ENCODE peak calls at places on chromosomes 4 and X, in seven cellular contexts. E, Z, V, A, O, W and X are unnamed samples. For H3K4me1 and H3K27me3, the result is how much of the 10 kb centered on the place peaks cover.

GRCh38 chr4:77600521-77601451 is 4.8 kb upstream of the CXCL13 start:
- DNase-seq in W (no peak), E (no peak), A (peak), O (peak), V (peak), Z (no peak), X (peak)

GRCh38 chrX:150731795-150732194 is 38.6 kb downstream of the MTMR1 start:
- DNase-seq in O (no peak), Z (no peak), E (no peak), A (no peak), W (no peak), V (no peak), X (no peak)

GRCh38 chrX:85326234-85327059 is 53.0 kb downstream of the POF1B start:
- DNase-seq in O (no peak), Z (no peak), V (no peak), A (no peak), W (peak), E (no peak), X (no peak)

GRCh38 chr4:949656-950055 is 17.4 kb downstream of the TMEM175 start:
- DNase-seq in V (no peak), O (no peak), W (no peak), A (no peak), Z (no peak), E (no peak), X (no peak)

GRCh38 chr4:27217261-27217769 is 356.7 kb downstream of the STIM2 start:
- DNase-seq in E (no peak), A (no peak), V (no peak), O (no peak), W (no peak), Z (no peak), X (no peak)

GRCh38 chrX:10926404-10926803 is 184.7 kb upstream of the HCCS start:
- DNase-seq in W (no peak), V (no peak), O (no peak), E (no peak), A (no peak), Z (no peak), X (no peak)

GRCh38 chrX:47191806-47192401 is 1.7 kb upstream of the UBA1 start:
- DNase-seq in V (no peak), E (no peak), A (no peak), O (peak), W (no peak), Z (no peak), X (no peak)

GRCh38 chr4:83629945-83630684 is 94.2 kb downstream of the GPAT3 start:
- DNase-seq in A (no peak), V (peak), E (no peak), W (peak), O (no peak), Z (peak), X (no peak)

GRCh38 chrX:132171881-132172280 is 44.1 kb upstream of the FRMD7 start:
- DNase-seq in O (no peak), V (no peak), W (no peak), E (no peak), A (no peak), Z (no peak), X (no peak)

GRCh38 chr4:143185253-143186107 is 763 bp downstream of the USP38 start:
- DNase-seq in V (peak), O (peak), A (no peak), Z (peak), E (no peak), W (peak), X (no peak)

GRCh38 chr4:8771666-8772065 is 100.0 kb downstream of the HMX1 start:
- DNase-seq in O (no peak), E (no peak), V (no peak), W (peak), Z (peak), A (no peak), X (no peak)

GRCh38 chr4:76090241-76090691 is 15.8 kb downstream of the ART3 start:
- DNase-seq in Z (peak), O (peak), E (no peak), A (no peak), V (peak), W (no peak), X (peak)

GRCh38 chr4:156378053-156378665 is 424.5 kb upstream of the CTSO start:
- DNase-seq in Z (no peak), E (no peak), W (no peak), V (no peak), A (peak), O (peak), X (no peak)

GRCh38 chrX:42093756-42094155 is 170.4 kb upstream of the CASK start:
- DNase-seq in W (no peak), A (no peak), O (no peak), V (no peak), Z (no peak), E (no peak), X (no peak)

GRCh38 chrX:40172169-40172979 is 74.6 kb upstream of the BCOR start:
- DNase-seq in W (peak), Z (no peak), E (no peak), A (no peak), V (peak), O (peak), X (no peak)

GRCh38 chr4:86358176-86358701 is 1.6 kb downstream of the MAPK10 start:
- DNase-seq in O (peak), E (no peak), Z (no peak), A (no peak), W (no peak), V (no peak), X (no peak)

GRCh38 chr4:142449771-142450373 is 396.2 kb downstream of the INPP4B start:
- DNase-seq in E (no peak), O (no peak), A (no peak), V (no peak), W (no peak), Z (no peak), X (no peak)

GRCh38 chrX:41921492-41922124 is 1.7 kb downstream of the CASK start:
- DNase-seq in E (no peak), V (no peak), Z (no peak), A (no peak), O (peak), W (no peak), X (no peak)

GRCh38 chr4:77820836-77821561 is 1.8 kb upstream of the CNOT6L start:
- DNase-seq in W (no peak), E (no peak), Z (no peak), O (no peak), A (no peak), V (no peak), X (peak)

GRCh38 chrX:19824603-19825002 is 62.8 kb downstream of the SH3KBP1 start:
- DNase-seq in A (no peak), V (no peak), E (no peak), O (no peak), Z (no peak), W (no peak), X (no peak)

GRCh38 chr4:31068257-31069075 is 348.3 kb downstream of the PCDH7 start:
- DNase-seq in V (no peak), A (no peak), O (no peak), E (no peak), Z (no peak), W (no peak), X (no peak)

GRCh38 chrX:111411591-111412371 is at the start of gene DCX:
- DNase-seq in W (no peak), O (peak), E (no peak), Z (no peak), A (peak), V (no peak), X (no peak)

GRCh38 chr4:170007113-170007512 is 19.1 kb downstream of the MFAP3L start:
- DNase-seq in Z (no peak), V (peak), E (no peak), W (no peak), A (no peak), O (no peak), X (no peak)

GRCh38 chrX:147476008-147476407 is 435.7 kb upstream of the FMR1 start:
- DNase-seq in A (peak), Z (no peak), W (no peak), V (no peak), E (no peak), O (peak), X (no peak)

GRCh38 chrX:23756165-23756564 is 13.1 kb upstream of the ACOT9 start:
- DNase-seq in Z (peak), O (peak), A (peak), W (peak), V (peak), E (peak), X (peak)

GRCh38 chr4:110184124-110184790 is 14.2 kb downstream of the ELOVL6 start:
- DNase-seq in E (no peak), O (peak), A (peak), Z (no peak), V (no peak), W (no peak), X (no peak)

GRCh38 chr4:150972592-150972991 is 42.5 kb downstream of the LRBA start:
- DNase-seq in V (no peak), O (no peak), W (no peak), Z (no peak), E (no peak), A (no peak), X (no peak)

GRCh38 chr4:95165926-95166524 is 382.7 kb downstream of the UNC5C start:
- DNase-seq in A (peak), V (peak), O (peak), Z (no peak), E (peak), W (no peak), X (peak)

GRCh38 chr4:173371292-173372192 is 788 bp downstream of the SAP30 start:
- DNase-seq in V (peak), W (peak), Z (peak), A (peak), E (peak), O (peak), X (peak)

GRCh38 chr4:48173055-48173991 is 39.3 kb upstream of the TXK start:
- DNase-seq in V (peak), O (peak), E (no peak), A (peak), W (no peak), Z (peak), X (no peak)

GRCh38 chr4:6199344-6199921 is 916 bp downstream of the JAKMIP1 start:
- DNase-seq in W (no peak), Z (no peak), A (no peak), E (no peak), V (no peak), O (peak), X (peak)

GRCh38 chr4:88054909-88055308 is 47.5 kb downstream of the PKD2 start:
- DNase-seq in W (no peak), Z (no peak), E (no peak), A (peak), V (peak), O (peak), X (no peak)

GRCh38 chr4:8340721-8341680 is 71.4 kb downstream of the HTRA3 start:
- DNase-seq in W (no peak), E (no peak), Z (no peak), O (no peak), V (no peak), A (no peak), X (no peak)

GRCh38 chrX:63764946-63765345 is 20.1 kb downstream of the ARHGEF9 start:
- DNase-seq in E (no peak), A (no peak), V (no peak), Z (no peak), W (no peak), O (no peak), X (no peak)

GRCh38 chr4:181854142-181854541 is 389.1 kb upstream of the TENM3 start:
- DNase-seq in W (no peak), V (no peak), O (no peak), E (no peak), Z (no peak), A (no peak), X (no peak)

GRCh38 chr4:89307446-89308160 is at the start of gene GPRIN3:
- DNase-seq in V (no peak), A (no peak), W (peak), Z (peak), O (peak), E (peak), X (peak)

GRCh38 chr4:1356181-1356998 is 9.4 kb downstream of the UVSSA start:
- DNase-seq in W (peak), O (peak), E (no peak), V (peak), Z (no peak), A (peak), X (peak)

GRCh38 chr4:116926631-116927295 is 158.6 kb downstream of the TRAM1L1 start:
- DNase-seq in Z (no peak), O (peak), A (no peak), E (no peak), W (no peak), V (no peak), X (no peak)

DNA sequence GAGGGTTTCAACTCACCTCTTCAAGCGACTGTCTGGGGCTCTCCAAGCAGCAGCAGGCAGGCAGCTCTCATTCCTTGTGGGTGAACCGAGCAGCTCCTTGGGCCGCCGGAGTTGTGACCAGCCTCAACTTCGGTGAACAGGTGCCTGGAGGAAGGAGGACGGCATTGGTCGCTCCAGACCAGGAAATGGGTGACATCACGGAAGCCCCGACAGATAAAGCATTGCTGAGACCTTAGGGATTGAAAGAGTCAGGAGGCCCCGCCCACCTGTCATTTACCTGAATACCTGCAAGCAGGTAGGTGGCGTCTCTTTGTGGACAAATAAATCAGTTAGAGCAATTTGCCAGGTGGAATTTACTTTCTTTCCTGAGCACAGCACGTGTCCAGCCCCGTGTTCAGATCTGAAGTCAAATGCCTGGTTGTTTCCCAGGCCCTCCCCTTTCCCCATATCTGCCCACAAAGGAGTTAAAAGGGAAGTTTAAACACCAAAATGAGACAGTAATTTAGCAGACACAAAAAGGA is at the start of gene LNX1:
- DNase-seq in A (no peak), Z (peak), O (peak), V (peak), W (peak), E (no peak), X (no peak)
- H3K4me3 ChIP-seq in A (no peak), Z (no peak), O (no peak), V (peak), W (peak), E (no peak), X (no peak)

GRCh38 chr4:102823897-102824296 is 3.5 kb downstream of the UBE2D3 start:
- DNase-seq in V (no peak), Z (no peak), E (no peak), W (no peak), O (no peak), A (no peak), X (no peak)
- H3K4me1 ChIP-seq in V (under half), Z (half or more), E (under half), W (half or more), O (under half), A (under half), X (half or more)

DNA sequence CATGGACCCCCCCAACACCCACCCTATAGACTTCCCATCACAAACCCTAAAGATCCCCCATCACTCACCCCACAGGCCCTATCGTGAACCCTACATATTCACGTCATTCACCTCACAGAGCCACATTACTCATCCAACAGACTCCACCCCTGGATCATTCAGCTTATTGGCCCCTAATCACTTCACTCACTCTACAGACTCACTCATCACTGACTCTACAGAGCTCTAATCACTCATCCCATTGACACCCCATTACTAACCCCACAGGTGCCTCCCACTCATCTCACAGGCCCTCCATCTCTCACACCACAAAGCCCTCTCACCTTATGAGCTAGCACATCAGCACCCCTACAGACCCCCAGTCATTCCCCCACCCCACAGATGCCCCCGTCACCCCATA is 6.3 kb upstream of the TBC1D25 start:
- DNase-seq in Z (no peak), W (no peak), O (no peak), E (no peak), V (peak), A (no peak), X (no peak)
- H3K27me3 ChIP-seq in Z (under half), W (under half), O (under half), E (under half), V (under half), A (under half), X (under half)

DNA sequence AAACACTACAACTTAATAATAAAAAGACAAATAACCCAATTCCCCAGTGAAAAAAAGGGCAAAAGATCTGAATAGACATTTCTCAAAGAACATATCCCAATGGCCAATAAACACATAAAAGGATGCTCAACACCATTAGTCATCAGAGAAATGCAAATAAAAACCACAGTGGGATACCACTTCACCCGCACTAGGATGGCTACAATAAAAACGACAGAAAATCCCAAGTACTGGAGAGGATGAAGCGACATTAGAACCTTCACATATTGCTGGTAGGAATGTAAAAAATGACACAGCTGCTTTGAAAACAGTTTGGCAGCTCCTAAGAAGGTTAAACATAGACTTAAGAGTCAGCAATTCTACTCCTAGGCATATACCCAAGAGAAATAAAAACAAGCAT is 140.6 kb upstream of the ARX start:
- DNase-seq in A (no peak), O (no peak), Z (no peak), V (no peak), W (no peak), E (no peak), X (no peak)
- H3K4me3 ChIP-seq in A (no peak), O (no peak), Z (no peak), V (no peak), W (no peak), E (no peak), X (no peak)

GRCh38 chr4:163556169-163556568 is 61.7 kb downstream of the TMA16 start:
- DNase-seq in O (no peak), E (no peak), W (no peak), Z (no peak), V (no peak), A (no peak), X (no peak)

GRCh38 chr4:163553146-163553545 is 58.7 kb downstream of the TMA16 start:
- DNase-seq in Z (no peak), W (no peak), V (no peak), O (no peak), E (no peak), A (no peak), X (no peak)

GRCh38 chr4:163554870-163555465 is 60.5 kb downstream of the TMA16 start:
- DNase-seq in E (no peak), V (no peak), A (no peak), Z (no peak), W (no peak), O (no peak), X (no peak)

GRCh38 chr4:163558539-163559044 is 64.1 kb downstream of the TMA16 start:
- DNase-seq in W (peak), V (no peak), O (no peak), A (no peak), E (no peak), Z (peak), X (peak)

DNA sequence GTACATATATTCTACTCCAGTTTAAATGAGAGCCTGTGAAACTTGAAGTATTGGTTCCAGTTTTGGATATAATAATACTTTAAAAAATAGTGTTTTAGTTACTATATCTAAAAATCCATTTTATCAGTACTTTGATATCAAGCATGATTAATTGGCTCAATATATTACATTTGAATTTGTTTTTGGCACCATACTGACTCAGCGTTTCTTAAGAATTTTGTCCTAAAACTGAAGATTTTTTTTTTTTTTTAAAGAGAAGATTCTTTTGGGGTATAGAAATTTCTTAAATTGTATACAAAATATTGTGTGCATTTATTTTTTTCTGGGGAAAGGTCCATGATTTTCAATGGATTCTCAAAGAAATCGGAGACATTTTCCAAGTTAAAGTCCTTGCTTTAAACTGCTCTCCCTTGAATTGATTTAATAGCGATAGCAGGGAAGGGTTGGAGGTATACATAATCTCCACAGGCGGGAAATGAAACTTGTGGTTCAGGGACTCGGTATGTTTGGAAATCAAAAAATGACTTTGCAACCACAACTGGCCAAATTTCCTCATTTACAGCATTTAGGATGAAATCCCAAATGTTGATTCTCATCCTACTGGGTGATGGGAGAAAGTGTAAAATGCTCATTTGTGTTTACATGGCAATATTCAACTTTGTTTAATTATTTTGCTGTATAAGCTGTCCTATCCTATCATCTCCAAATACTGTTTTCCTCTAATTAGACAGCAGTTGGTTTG is 62.3 kb downstream of the TMA16 start:
- DNase-seq in A (no peak), O (no peak), E (no peak), V (no peak), Z (no peak), W (no peak), X (no peak)
- H3K4me1 ChIP-seq in A (under half), O (under half), E (under half), V (under half), Z (under half), W (under half), X (under half)

GRCh38 chrX:143635915-143636314 is at the start of gene SLITRK4:
- DNase-seq in Z (no peak), V (no peak), A (peak), E (no peak), W (no peak), O (peak), X (no peak)

GRCh38 chrX:143632625-143633387 is 3.1 kb downstream of the SLITRK4 start:
- DNase-seq in W (no peak), V (no peak), A (no peak), Z (no peak), O (peak), E (no peak), X (no peak)

GRCh38 chrX:143634701-143635442 is 1.0 kb downstream of the SLITRK4 start:
- DNase-seq in W (peak), E (no peak), A (no peak), V (no peak), Z (no peak), O (no peak), X (no peak)

GRCh38 chrX:143633530-143634372 is 2.1 kb downstream of the SLITRK4 start:
- DNase-seq in Z (no peak), W (peak), E (no peak), O (peak), V (no peak), A (no peak), X (no peak)

GRCh38 chrX:143634373-143634685 is 1.6 kb downstream of the SLITRK4 start:
- DNase-seq in O (no peak), A (no peak), V (no peak), Z (no peak), E (no peak), W (no peak), X (no peak)
- H3K27me3 ChIP-seq in O (under half), A (under half), V (under half), Z (under half), E (under half), W (under half), X (under half)

DNA sequence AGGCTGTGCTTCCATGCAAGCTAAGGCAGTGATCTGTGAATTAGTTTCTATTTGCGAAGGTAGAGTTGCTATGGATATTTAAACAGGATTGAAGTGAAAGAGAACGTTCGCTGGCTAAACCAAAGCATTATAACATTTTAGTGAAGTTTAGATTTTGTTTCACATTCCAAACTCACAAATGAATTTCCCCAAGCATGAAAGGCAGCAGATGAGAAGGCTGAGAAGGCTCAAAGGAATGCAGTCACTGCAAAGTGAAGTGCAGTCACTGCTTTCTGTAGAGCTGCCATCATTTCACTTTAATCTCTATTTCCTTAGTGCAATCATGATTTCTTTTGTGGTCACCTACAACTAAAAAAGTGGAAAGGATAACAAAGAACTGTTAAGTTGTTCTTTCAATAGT is 334.7 kb upstream of the NR3C2 start:
- DNase-seq in V (no peak), Z (no peak), O (peak), A (no peak), W (no peak), E (no peak), X (no peak)
- H3K4me3 ChIP-seq in V (no peak), Z (no peak), O (no peak), A (no peak), W (no peak), E (no peak), X (no peak)